ENCODE peak calls at places on chromosome 14, in ten cellular contexts. S is fibroblast of lung, L is nephron progenitor cell, X is GM06990, C is GM12865, F is endothelial cell, D is dorsolateral prefrontal cortex, Y is NB4, U is body of pancreas, I is psoas muscle. O is an unnamed sample.

GRCh38 chr14:64943556-64943955 is 1.0 kb upstream of the GPX2 start:
- DNase-seq in S (no peak), U (no peak), Y (no peak), F (no peak), X (no peak), L (no peak), D (no peak), C (no peak), I (no peak), O (no peak)

GRCh38 chr14:51938137-51938536 is 51.2 kb upstream of the RTRAF start:
- DNase-seq in X (no peak), C (no peak), L (no peak), Y (no peak), I (no peak), F (no peak), U (no peak), D (no peak), S (no peak), O (no peak)

GRCh38 chr14:95614335-95614734 is 71.9 kb upstream of the TCL1B start:
- DNase-seq in U (peak), L (no peak), F (no peak), X (no peak), Y (no peak), I (no peak), S (no peak), D (no peak), C (peak), O (no peak)

GRCh38 chr14:96434040-96434439 is 42.1 kb downstream of the AK7 start:
- DNase-seq in S (no peak), I (no peak), D (no peak), U (peak), F (no peak), X (no peak), Y (no peak), C (no peak), L (no peak), O (no peak)

GRCh38 chr14:102086972-102087761 is at the start of gene HSP90AA1:
- DNase-seq in Y (peak), S (peak), U (peak), I (peak), L (peak), F (peak), C (peak), X (peak), D (peak), O (peak)

GRCh38 chr14:66464261-66464660 is 21.9 kb upstream of the CCDC196 start:
- DNase-seq in F (no peak), I (no peak), D (no peak), S (no peak), X (no peak), C (no peak), Y (no peak), U (no peak), L (no peak), O (no peak)

GRCh38 chr14:24136684-24137528 is 912 bp downstream of the PSME1 start:
- DNase-seq in C (peak), F (no peak), Y (peak), S (no peak), I (no peak), U (no peak), L (no peak), X (no peak), D (no peak), O (no peak)

GRCh38 chr14:32039401-32039800 is 37.7 kb upstream of the ARHGAP5 start:
- DNase-seq in D (no peak), S (no peak), U (no peak), Y (no peak), C (no peak), F (no peak), I (no peak), X (no peak), L (no peak), O (no peak)

GRCh38 chr14:32417956-32418552 is 89.0 kb downstream of the AKAP6 start:
- DNase-seq in D (no peak), S (peak), C (no peak), L (no peak), F (no peak), X (no peak), U (peak), I (no peak), Y (no peak), O (no peak)

GRCh38 chr14:26528415-26529182 is 69.2 kb downstream of the NOVA1 start:
- DNase-seq in I (peak), S (peak), U (no peak), X (no peak), Y (no peak), L (no peak), F (no peak), D (no peak), C (no peak), O (no peak)

GRCh38 chr14:88013750-88014349 is 8.9 kb downstream of the GPR65 start:
- DNase-seq in C (peak), L (peak), D (peak), X (no peak), U (peak), Y (peak), I (peak), S (peak), F (peak), O (peak)
- TF ChIP-seq CTCF in C (peak), L (peak), D (peak), X (peak), U (peak), Y (peak), I (peak), S (peak), F (peak), O (peak)

DNA sequence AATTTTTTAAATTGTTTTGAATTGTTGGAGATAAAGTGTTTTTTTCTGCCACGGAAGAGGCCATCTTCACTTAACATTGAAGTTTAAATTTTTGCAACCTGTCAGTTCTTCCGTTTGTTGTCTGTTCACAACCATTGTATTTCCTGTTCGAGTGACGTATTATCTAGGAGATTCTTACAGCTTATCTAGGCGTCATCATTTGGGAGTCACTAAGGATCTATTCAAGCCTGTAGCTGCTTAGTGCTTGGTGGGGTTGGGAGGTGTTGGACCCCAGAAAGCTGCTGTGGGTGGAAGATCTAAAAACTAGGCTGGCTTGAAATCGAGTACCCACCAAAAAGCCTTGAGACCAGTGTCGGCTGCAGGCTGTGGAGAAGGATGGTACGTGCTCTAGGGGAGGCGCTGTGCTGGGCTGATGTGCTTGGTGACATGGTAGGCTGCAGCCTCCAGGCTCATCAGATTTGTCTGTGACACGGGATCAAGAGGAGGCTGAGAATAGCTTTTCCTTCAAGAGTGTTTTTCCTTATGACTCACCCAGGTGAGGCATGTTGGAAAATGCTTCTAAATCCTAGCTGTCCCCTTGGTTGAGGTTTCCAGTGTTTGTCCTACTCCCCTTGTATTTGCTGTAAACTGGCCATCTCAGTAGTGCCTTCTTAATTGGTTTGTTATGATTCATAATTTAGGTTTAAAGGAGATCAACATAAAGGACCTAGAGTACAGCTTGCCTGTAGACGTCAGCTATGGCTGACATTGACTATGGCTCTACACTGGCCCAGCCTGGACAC is 57.8 kb downstream of the ATG14 start:
- DNase-seq in F (no peak), S (no peak), L (no peak), D (no peak), U (no peak), I (no peak), Y (no peak), X (no peak), C (no peak), O (no peak)
- TF ChIP-seq CTCF in F (no peak), S (no peak), L (no peak), D (no peak), U (no peak), I (no peak), Y (no peak), X (peak), C (no peak), O (no peak)

DNA sequence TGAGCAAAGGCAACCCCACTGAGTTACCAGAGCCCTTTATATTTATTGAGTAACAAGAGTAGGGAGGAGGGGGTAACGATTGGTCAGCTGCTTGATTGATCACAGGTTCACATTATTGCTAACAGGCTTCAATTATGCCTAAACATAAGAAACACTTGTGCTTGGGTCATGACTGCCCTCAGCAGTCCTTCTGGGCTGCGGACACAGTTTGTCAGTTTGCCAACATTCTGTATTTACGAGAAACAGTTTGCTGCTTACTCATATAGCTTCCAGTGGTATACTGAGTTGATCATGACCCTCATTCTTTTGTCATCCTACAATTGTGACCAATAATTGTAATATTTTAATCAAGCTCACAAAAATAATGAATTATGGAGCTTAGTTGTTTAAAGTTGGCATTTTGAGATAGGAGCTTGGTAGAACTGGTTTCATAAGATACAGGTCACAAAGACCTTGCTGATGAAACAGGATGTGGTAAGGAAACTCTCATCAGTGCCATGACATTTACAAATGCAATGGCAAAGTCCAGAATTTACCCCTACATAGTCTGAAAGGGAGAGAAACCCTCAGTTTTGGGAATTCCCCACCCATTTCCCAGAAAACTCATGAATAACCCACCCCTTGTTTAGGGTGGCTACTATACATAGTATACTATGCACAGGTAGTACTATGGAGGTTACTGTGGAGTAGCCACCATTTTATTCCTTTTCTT is 1421.0 kb upstream of the FLRT2 start:
- DNase-seq in U (no peak), S (no peak), D (no peak), X (no peak), L (no peak), Y (peak), I (no peak), C (no peak), F (no peak), O (no peak)
- TF ChIP-seq CTCF in U (no peak), S (no peak), D (no peak), X (no peak), L (no peak), Y (no peak), I (no peak), C (no peak), F (no peak), O (no peak)

DNA sequence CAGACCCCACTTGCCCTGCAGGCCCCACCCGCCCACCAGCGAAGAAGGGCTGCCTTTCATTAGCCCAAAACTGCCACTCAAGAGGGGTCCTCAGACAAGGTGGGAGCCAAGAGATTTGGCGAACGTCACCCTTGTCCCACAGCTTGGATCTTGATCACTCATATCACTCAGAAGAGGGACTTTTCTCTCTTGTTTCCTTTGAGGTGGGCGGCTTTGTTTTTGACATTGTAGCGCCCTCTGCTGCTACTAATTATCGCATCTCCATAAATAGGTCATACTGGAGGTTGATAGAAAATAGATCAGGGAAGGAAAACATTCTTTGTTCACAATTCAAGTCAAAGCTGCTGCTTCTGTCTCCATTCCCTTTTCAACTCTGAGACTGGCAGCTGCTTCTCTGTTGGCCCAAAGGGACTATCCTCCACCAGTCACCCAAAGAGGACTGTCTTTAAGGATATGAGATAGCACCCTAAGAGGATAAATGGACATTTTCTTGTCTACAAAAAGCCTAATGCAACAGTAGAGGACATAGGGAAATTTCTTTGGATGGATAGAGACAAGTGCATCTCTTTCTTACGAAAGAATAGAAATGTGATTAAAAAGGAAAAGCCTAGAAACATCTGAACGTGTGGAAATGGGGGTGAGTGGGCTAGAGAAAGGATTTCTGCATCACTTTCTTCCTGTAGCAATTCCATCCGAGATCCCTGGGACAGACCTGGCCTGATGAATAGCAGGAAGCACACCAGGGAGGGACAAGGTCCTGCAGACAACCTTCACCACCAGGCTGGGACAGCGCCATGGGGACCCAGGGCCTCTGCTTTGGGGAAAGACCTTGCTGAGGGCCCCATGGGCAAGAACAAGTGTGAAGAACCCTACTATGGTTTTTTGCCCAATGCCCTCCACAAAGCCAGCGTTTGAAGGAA is 115.8 kb downstream of the DAD1 start:
- DNase-seq in I (no peak), D (no peak), U (peak), S (no peak), Y (peak), C (peak), L (peak), X (peak), F (peak), O (peak)
- TF ChIP-seq CTCF in I (peak), D (peak), U (peak), S (peak), Y (peak), C (peak), L (peak), X (peak), F (peak), O (peak)

GRCh38 chr14:105469456-105470162 is 5.0 kb upstream of the CRIP2 start:
- DNase-seq in Y (no peak), I (no peak), D (no peak), F (no peak), U (no peak), C (no peak), L (no peak), X (no peak), S (no peak), O (no peak)

GRCh38 chr14:105471823-105472495 is 2.7 kb upstream of the CRIP2 start:
- DNase-seq in C (no peak), F (no peak), Y (no peak), X (no peak), U (no peak), S (no peak), I (no peak), D (no peak), L (no peak), O (no peak)

GRCh38 chr14:105472496-105472991 is 2.1 kb upstream of the CRIP2 start:
- DNase-seq in Y (no peak), C (no peak), I (peak), S (no peak), L (no peak), U (no peak), F (no peak), X (no peak), D (no peak), O (no peak)

GRCh38 chr14:105470163-105470811 is 4.3 kb upstream of the CRIP2 start:
- DNase-seq in C (no peak), X (no peak), I (no peak), Y (no peak), U (no peak), S (no peak), L (no peak), F (no peak), D (no peak), O (no peak)

GRCh38 chr14:105470812-105471771 is 3.5 kb upstream of the CRIP2 start:
- DNase-seq in U (no peak), D (no peak), Y (no peak), X (no peak), I (no peak), S (no peak), F (peak), C (no peak), L (peak), O (no peak)
- TF ChIP-seq CTCF in U (no peak), D (no peak), Y (no peak), X (no peak), I (no peak), S (no peak), F (peak), C (no peak), L (peak), O (no peak)

GRCh38 chr14:77407158-77407557 is 16.2 kb downstream of the NOXRED1 start:
- DNase-seq in S (peak), F (no peak), D (no peak), L (no peak), X (no peak), I (no peak), Y (peak), C (no peak), U (no peak), O (no peak)

GRCh38 chr14:77403798-77404197 is 19.5 kb downstream of the NOXRED1 start:
- DNase-seq in C (no peak), D (no peak), S (no peak), L (no peak), F (no peak), X (no peak), I (no peak), Y (no peak), U (no peak), O (no peak)

GRCh38 chr14:77406718-77407117 is 16.6 kb downstream of the NOXRED1 start:
- DNase-seq in I (no peak), F (no peak), C (no peak), X (no peak), S (peak), U (no peak), D (no peak), L (no peak), Y (peak), O (no peak)

GRCh38 chr14:77406086-77406485 is 17.2 kb downstream of the NOXRED1 start:
- DNase-seq in C (no peak), U (no peak), S (peak), Y (no peak), D (no peak), F (no peak), I (no peak), X (no peak), L (no peak), O (no peak)

GRCh38 chr14:77409131-77409533 is 14.2 kb downstream of the NOXRED1 start:
- DNase-seq in C (peak), S (peak), F (peak), U (no peak), D (no peak), I (no peak), Y (peak), X (peak), L (no peak), O (no peak)
- TF ChIP-seq CTCF in C (peak), S (no peak), F (no peak), U (no peak), D (no peak), I (peak), Y (no peak), X (peak), L (peak), O (no peak)